ENCODE peak calls at places on chromosome 20, in four cellular contexts. One of them, this sample, is unnamed.
A peak's percentile ranks its signal among the peaks of the same experiment; 100 is the strongest.

GRCh38 chr20:51945881-51946280 is 143.6 kb upstream of the SALL4 start:
- DNase-seq in brain microvascular endothelial cell: no peak
- DNase-seq in AG10803: no peak
- DNase-seq in GM12864: no peak
- DNase-seq in this sample: no peak

GRCh38 chr20:20786428-20786827 is 74.0 kb upstream of the RALGAPA2 start:
- DNase-seq in AG10803: no peak
- DNase-seq in brain microvascular endothelial cell: no peak
- DNase-seq in GM12864: no peak
- DNase-seq in this sample: no peak

GRCh38 chr20:59149678-59150504 is 13.7 kb upstream of the ZNF831 start:
- DNase-seq in brain microvascular endothelial cell: no peak
- DNase-seq in GM12864: no peak
- DNase-seq in AG10803: no peak
- DNase-seq in this sample: no peak

GRCh38 chr20:14189794-14190402 is 147.5 kb downstream of the FLRT3 start:
- DNase-seq in AG10803: peak; percentile 63
- DNase-seq in GM12864: no peak
- DNase-seq in brain microvascular endothelial cell: peak; percentile 47
- DNase-seq in this sample: peak; percentile 26

GRCh38 chr20:50517817-50518154 is 7.6 kb downstream of the PTPN1 start:
- DNase-seq in AG10803: no peak
- DNase-seq in GM12864: no peak
- DNase-seq in brain microvascular endothelial cell: no peak
- DNase-seq in this sample: no peak

GRCh38 chr20:18056174-18057105 is 1.3 kb downstream of the OVOL2 start:
- DNase-seq in AG10803: no peak
- DNase-seq in GM12864: no peak
- DNase-seq in brain microvascular endothelial cell: no peak
- DNase-seq in this sample: no peak

GRCh38 chr20:44039741-44040140 is 125.1 kb downstream of the TOX2 start:
- DNase-seq in brain microvascular endothelial cell: no peak
- DNase-seq in AG10803: no peak
- DNase-seq in GM12864: no peak
- DNase-seq in this sample: no peak

GRCh38 chr20:57051096-57051495 is 215.3 kb downstream of the BMP7 start:
- DNase-seq in AG10803: no peak
- DNase-seq in GM12864: no peak
- DNase-seq in brain microvascular endothelial cell: no peak
- DNase-seq in this sample: no peak

GRCh38 chr20:43028470-43028869 is 161.2 kb downstream of the PTPRT start:
- DNase-seq in brain microvascular endothelial cell: no peak
- DNase-seq in GM12864: no peak
- DNase-seq in AG10803: no peak
- DNase-seq in this sample: no peak

DNA sequence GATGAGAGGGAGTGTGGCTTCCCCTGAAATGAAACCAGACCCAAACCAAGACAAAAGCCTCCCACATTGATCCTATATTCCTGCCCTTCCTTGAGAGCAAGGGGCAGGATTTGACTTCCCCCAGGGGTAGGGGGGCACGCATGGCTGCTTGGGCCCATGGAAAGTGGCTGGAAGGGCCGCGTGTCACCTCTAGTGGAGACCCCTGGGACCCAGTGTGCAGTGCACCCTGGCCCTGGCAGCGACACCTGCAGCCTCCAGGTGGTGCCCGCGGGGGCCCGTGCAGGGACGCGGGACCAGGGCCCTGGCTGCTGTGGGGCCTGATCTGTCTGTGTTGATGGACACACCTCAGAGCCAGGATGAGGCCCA is 18.0 kb upstream of the SLCO4A1 start:
- DNase-seq in AG10803: no peak
- DNase-seq in brain microvascular endothelial cell: no peak
- DNase-seq in GM12864: no peak
- DNase-seq in this sample: no peak
- TF ChIP-seq CTCF in AG10803: no peak
- TF ChIP-seq CTCF in brain microvascular endothelial cell: no peak
- TF ChIP-seq CTCF in GM12864: peak; percentile 65
- TF ChIP-seq CTCF in this sample: no peak

GRCh38 chr20:62554214-62554897 is 78.6 kb upstream of the GATA5 start:
- DNase-seq in AG10803: no peak
- DNase-seq in GM12864: no peak
- DNase-seq in brain microvascular endothelial cell: no peak
- DNase-seq in this sample: no peak
- TF ChIP-seq CTCF in AG10803: no peak
- TF ChIP-seq CTCF in GM12864: no peak
- TF ChIP-seq CTCF in brain microvascular endothelial cell: no peak
- TF ChIP-seq CTCF in this sample: no peak

GRCh38 chr20:361562-361961 is 14.7 kb downstream of the NRSN2 start:
- DNase-seq in GM12864: peak; percentile 63
- DNase-seq in brain microvascular endothelial cell: no peak
- DNase-seq in AG10803: no peak
- DNase-seq in this sample: no peak

GRCh38 chr20:364905-365794 is 15.4 kb upstream of the TRIB3 start:
- DNase-seq in GM12864: no peak
- DNase-seq in brain microvascular endothelial cell: peak; percentile 24
- DNase-seq in AG10803: peak; percentile 32
- DNase-seq in this sample: no peak

GRCh38 chr20:358891-359555 is 12.1 kb downstream of the NRSN2 start:
- DNase-seq in brain microvascular endothelial cell: no peak
- DNase-seq in AG10803: peak; percentile 71
- DNase-seq in GM12864: no peak
- DNase-seq in this sample: no peak

GRCh38 chr20:363319-364078 is 16.6 kb downstream of the NRSN2 start:
- DNase-seq in brain microvascular endothelial cell: no peak
- DNase-seq in GM12864: no peak
- DNase-seq in AG10803: peak; percentile 17
- DNase-seq in this sample: no peak

DNA sequence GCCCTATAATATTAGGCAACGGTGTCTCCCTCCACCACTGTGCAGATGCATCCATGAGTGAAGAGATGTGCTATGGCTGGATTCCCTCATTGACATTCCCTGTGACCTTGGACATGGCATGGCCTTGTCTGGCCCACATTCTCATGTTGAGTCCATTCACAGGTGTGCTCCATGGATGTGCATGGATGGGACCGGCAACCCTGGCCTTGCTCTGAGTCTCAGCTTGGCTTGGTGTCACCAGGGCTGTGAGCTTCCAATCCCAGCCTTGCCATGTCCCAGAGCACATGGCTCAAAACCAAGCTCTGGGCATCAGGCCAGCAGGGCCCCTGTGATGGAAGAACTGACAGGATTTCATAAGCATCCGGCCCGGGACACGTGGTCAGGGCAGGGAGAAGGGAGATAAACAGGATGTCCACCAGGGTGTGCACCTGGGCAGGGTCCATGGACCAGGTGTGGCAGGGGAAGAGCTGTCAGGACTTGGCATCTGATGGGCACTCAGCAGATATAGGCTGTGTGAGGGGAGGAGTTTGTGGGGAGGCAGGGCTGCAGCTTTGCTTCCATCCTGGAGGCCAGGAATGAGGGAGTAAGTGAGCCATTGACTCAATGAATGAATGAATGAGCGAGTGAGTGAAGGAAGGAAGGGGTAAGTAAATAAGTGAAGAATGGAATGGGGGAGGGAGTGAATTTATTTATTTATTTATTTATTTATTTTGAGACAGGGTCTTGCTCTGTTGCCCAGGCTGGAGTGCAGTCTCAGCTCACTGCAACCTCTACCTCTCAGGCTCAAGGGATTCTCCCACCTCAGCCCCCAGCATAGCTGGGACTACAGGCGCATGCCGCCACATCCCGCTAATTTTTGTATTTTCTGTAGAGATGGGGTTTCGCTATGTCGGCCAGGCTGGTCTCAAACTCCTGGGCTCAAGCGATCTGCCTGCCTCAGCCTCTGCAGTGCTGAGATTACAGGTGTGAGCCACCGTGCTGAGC is 15.7 kb downstream of the NRSN2 start:
- DNase-seq in AG10803: peak; percentile 86
- DNase-seq in brain microvascular endothelial cell: peak; percentile 76
- DNase-seq in GM12864: peak; percentile 31
- DNase-seq in this sample: no peak
- TF ChIP-seq CTCF in AG10803: peak; percentile 45
- TF ChIP-seq CTCF in brain microvascular endothelial cell: peak; percentile 66
- TF ChIP-seq CTCF in GM12864: peak; percentile 52
- TF ChIP-seq CTCF in this sample: peak; percentile 24

DNA sequence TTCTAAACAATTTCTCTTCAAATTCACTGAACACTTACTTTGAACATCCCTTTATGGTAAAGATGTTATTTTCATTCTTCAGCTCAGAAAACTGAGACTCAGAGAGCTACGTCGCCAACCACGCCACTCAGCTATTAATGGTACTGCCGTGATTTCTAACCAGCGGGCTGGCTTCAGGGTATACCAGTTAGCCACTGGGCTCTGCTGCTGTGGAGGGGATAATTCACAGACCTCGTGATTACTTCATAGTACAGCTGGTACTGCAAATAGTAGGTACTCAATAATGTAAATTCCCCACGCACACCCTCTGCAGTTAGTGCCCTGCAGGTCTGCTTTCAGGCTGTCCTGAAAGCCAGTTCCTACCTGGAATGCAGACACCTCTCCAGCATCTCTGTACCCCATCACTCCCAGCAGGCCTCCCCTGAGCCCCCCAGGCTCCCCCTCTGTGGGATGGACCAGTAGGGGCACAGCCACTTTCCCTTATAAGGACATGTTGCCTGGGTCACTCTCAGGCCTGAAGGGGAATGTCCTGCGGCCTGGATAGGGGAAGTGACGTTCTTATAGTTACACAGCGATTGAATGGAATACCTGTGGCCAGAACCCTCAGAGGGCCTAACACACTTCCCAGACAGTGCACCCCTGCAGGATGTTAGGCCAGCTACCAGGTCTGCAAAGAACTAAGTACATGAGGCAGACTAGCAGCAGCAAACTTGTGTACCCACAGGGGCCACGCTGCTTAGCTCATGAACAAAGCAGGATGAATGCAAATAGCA is 1.2 kb upstream of the OCSTAMP start:
- DNase-seq in brain microvascular endothelial cell: no peak
- DNase-seq in AG10803: no peak
- DNase-seq in GM12864: no peak
- DNase-seq in this sample: no peak
- TF ChIP-seq CTCF in brain microvascular endothelial cell: no peak
- TF ChIP-seq CTCF in AG10803: no peak
- TF ChIP-seq CTCF in GM12864: no peak
- TF ChIP-seq CTCF in this sample: no peak

DNA sequence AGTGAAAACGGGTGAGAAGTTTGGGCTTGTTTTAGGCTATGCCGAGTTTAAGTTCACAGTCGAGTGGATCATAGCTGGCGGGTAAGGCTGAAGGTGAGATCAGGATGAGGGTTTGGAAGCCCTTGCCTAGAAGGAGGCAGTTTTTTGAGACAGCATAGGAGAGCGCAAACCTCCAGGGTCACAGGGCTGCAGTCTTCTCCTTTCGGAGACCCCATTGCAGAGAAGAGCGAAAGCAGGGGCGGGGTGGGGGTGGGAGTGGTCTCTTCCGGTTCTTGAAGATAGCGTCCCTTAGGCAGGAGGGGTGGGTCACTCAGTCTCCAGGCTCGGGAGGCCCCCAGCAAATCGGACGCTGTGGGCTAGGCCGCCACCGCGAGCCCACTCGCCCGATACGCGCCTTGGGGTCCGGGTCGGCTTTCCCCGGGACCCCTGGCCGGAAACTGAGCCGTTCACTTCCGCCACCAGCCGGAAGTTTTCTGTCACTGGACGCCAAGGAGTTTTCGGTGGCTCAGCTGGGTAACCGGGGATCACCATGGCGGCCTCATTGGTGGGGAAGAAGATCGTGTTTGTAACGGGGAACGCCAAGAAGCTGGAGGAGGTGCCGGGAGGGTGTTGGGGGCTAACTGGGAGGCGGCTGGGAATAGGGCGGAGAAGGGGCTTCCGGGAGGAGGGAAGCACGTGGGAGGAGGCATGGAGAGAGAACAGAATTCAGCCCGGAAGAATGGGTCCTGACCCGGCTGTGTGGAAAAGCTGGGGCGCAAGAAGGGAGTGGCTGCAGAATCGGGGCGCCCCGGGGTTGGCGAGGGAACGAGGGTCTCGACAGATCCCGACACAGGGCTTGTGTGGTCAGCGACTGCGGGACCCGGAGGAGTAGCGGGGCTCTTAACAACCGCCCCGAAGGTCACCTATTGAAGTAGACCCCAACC is at the start of gene ITPA:
- DNase-seq in brain microvascular endothelial cell: peak; percentile 20
- DNase-seq in AG10803: peak; percentile 37
- DNase-seq in GM12864: no peak
- DNase-seq in this sample: no peak
- TF ChIP-seq CTCF in brain microvascular endothelial cell: no peak
- TF ChIP-seq CTCF in AG10803: no peak
- TF ChIP-seq CTCF in GM12864: no peak
- TF ChIP-seq CTCF in this sample: no peak

DNA sequence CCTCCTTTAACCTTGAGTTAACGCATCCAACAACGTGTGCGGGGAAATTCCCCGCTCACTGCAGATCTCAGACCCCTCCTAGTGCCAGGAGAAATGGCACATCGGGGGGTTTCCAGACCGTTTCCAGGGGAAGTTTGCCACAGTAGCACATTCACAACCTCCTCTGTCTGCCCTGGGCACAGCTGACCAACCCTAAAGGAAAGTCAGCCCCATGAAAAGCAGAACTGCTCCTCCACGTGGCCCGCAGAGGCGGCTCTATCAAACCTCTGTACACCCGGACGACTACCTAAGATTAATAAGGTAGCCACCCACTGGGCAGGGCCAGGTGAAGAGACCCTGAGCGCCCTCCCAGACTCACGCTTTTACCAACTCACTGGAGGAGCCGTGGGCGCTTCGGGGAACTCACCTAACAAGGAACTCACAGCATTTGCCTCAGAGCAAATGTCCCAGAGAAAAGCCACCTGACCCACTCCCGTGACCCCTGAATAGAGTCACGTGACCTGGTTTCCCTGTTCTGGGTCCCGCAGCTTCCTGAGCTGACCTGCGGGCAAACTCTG is 93.1 kb downstream of the PRND start:
- DNase-seq in AG10803: no peak
- DNase-seq in GM12864: no peak
- DNase-seq in brain microvascular endothelial cell: no peak
- DNase-seq in this sample: no peak
- TF ChIP-seq CTCF in AG10803: no peak
- TF ChIP-seq CTCF in GM12864: no peak
- TF ChIP-seq CTCF in brain microvascular endothelial cell: no peak
- TF ChIP-seq CTCF in this sample: no peak

DNA sequence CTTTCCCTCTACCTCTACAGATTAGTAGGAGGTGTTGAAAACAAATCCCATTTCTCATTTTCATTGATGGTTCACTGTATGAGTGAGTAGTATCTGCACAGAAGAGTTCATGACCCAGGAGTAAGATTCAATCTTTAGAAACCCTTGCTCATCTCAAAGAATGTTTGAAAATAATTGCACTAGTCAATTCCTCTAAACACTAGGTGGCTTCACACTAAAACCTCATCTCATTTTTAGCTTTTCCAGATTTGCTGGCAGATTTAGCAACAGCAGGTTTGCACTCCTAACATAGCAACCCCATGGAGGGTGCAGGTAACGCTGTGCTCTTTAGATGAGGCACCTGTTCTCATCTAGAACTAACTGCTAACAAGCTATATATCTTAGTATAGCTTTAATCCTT is 439.9 kb downstream of the HAO1 start:
- DNase-seq in brain microvascular endothelial cell: no peak
- DNase-seq in AG10803: no peak
- DNase-seq in GM12864: no peak
- DNase-seq in this sample: no peak
- TF ChIP-seq CTCF in brain microvascular endothelial cell: no peak
- TF ChIP-seq CTCF in AG10803: no peak
- TF ChIP-seq CTCF in GM12864: no peak
- TF ChIP-seq CTCF in this sample: no peak